ENCODE peak calls at places on chromosomes 7 and 10, in nine cellular contexts. C is body of pancreas, V is A549, P is spleen, L is Peyer's patch, D is IMR-90, E is ovary, B is GM12878, H is HCT116. J is an unnamed sample.

GRCh38 chr10:91479583-91479982 is 69.4 kb downstream of the HECTD2 start:
- DNase-seq in C (no peak), V (no peak), P (no peak), L (no peak), D (no peak), E (no peak), B (no peak), H (no peak), J (no peak)

GRCh38 chr7:134533288-134533771 is 6.0 kb downstream of the AKR1B10 start:
- DNase-seq in C (no peak), V (no peak), P (no peak), L (no peak), D (peak; percentile 21), E (no peak), B (no peak), H (no peak), J (peak; percentile 42)

GRCh38 chr10:126846959-126847358 is 58.3 kb upstream of the DOCK1 start:
- DNase-seq in C (no peak), V (no peak), P (no peak), L (no peak), D (no peak), E (no peak), B (no peak), H (no peak), J (no peak)

GRCh38 chr10:114663631-114664030 is 5.6 kb upstream of the ABLIM1 start:
- DNase-seq in C (peak; percentile 62), V (no peak), P (no peak), L (no peak), D (no peak), E (no peak), B (no peak), H (no peak), J (no peak)

GRCh38 chr10:18400911-18401260 is 250.5 kb downstream of the NSUN6 start:
- DNase-seq in C (peak; percentile 35), V (no peak), P (no peak), L (no peak), D (no peak), E (no peak), B (no peak), H (no peak), J (no peak)

GRCh38 chr10:18350340-18350739 is 210.1 kb downstream of the CACNB2 start:
- DNase-seq in C (no peak), V (no peak), P (no peak), L (no peak), D (no peak), E (no peak), B (no peak), H (no peak), J (no peak)

GRCh38 chr7:76069238-76069638 is 21.3 kb downstream of the MDH2 start:
- DNase-seq in C (peak; percentile 55), V (peak; percentile 84), P (no peak), L (peak; percentile 17), D (peak; percentile 97), E (no peak), B (no peak), H (peak; percentile 65), J (peak; percentile 91)

GRCh38 chr10:87618470-87619423 is 40.9 kb upstream of the PAPSS2 start:
- DNase-seq in C (peak; percentile 84), V (no peak), P (no peak), L (no peak), D (peak; percentile 9), E (no peak), B (no peak), H (no peak), J (no peak)

GRCh38 chr10:61973923-61974322 is 72.4 kb downstream of the ARID5B start:
- DNase-seq in C (no peak), V (no peak), P (no peak), L (no peak), D (no peak), E (no peak), B (no peak), H (no peak), J (no peak)

GRCh38 chr7:80047856-80048459 is 86.7 kb upstream of the GNAI1 start:
- DNase-seq in C (no peak), V (peak; percentile 10), P (no peak), L (no peak), D (peak; percentile 34), E (no peak), B (no peak), H (no peak), J (no peak)

GRCh38 chr7:56447864-56448693 is 331.9 kb upstream of the NUPR2 start:
- DNase-seq in C (no peak), V (no peak), P (no peak), L (no peak), D (no peak), E (peak; percentile 42), B (no peak), H (no peak), J (peak; percentile 97)

GRCh38 chr10:32982293-32982709 is 24.3 kb upstream of the ITGB1 start:
- DNase-seq in C (no peak), V (no peak), P (no peak), L (no peak), D (peak; percentile 95), E (no peak), B (no peak), H (no peak), J (no peak)

GRCh38 chr10:32980242-32980557 is 22.2 kb upstream of the ITGB1 start:
- DNase-seq in C (no peak), V (no peak), P (no peak), L (no peak), D (no peak), E (no peak), B (no peak), H (no peak), J (no peak)

GRCh38 chr10:32980558-32981468 is 22.8 kb upstream of the ITGB1 start:
- DNase-seq in C (peak; percentile 91), V (peak; percentile 72), P (peak; percentile 96), L (peak; percentile 84), D (peak; percentile 100), E (peak; percentile 81), B (no peak), H (peak; percentile 96), J (peak; percentile 88)

GRCh38 chr10:32982911-32983310 is 24.9 kb upstream of the ITGB1 start:
- DNase-seq in C (no peak), V (no peak), P (no peak), L (no peak), D (peak; percentile 55), E (no peak), B (no peak), H (no peak), J (no peak)

GRCh38 chr10:32981760-32982159 is 23.7 kb upstream of the ITGB1 start:
- DNase-seq in C (peak; percentile 62), V (no peak), P (peak; percentile 78), L (no peak), D (peak; percentile 68), E (peak; percentile 29), B (no peak), H (no peak), J (no peak)
- TF ChIP-seq POLR2A in C (peak; percentile 83), V (peak; percentile 60), P (no peak), L (peak; percentile 80), D (peak; percentile 54), E (no peak), B (no peak), H (no peak), J (no peak)

DNA sequence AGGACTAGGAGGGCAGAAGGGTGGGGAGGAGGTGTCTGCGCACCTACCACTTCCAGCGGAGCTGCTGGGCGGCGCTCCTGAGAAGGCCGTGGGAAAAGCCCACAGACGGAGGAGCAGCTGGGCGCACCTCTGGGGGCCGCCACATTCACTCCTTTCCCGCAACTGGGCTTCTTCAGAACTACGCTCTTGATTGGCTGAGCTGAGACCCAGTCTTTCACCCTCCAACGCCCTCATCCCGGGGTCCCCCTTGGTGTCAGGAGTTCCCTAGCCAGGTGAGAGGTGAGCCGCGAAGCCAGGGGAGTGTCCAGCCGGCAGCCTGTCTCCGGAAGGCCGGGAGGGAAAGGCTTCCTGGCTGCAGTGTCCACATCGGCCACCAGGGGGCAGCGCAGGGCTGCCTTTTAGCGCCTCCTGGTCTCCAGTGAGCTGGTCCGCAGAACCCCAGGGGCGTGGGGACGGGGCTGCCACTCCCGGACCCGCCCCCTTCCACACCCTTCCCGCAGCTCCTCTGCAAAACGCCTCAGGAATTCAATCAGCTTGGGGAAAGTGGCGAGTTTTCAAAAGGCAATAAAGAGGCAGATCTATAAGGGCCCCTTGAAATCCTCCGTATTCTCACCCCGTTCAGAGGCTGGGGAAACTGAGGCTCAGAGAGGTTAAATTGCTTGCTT is 98.8 kb downstream of the CHST15 start:
- DNase-seq in C (peak; percentile 85), V (peak; percentile 91), P (peak; percentile 97), L (peak; percentile 73), D (peak; percentile 63), E (peak; percentile 93), B (no peak), H (peak; percentile 74), J (peak; percentile 91)
- TF ChIP-seq CTCF in C (peak; percentile 98), V (peak; percentile 96), P (peak; percentile 99), L (peak; percentile 98), D (peak; percentile 89), E (peak; percentile 100), B (peak; percentile 94), H (no peak), J (peak; percentile 100)

DNA sequence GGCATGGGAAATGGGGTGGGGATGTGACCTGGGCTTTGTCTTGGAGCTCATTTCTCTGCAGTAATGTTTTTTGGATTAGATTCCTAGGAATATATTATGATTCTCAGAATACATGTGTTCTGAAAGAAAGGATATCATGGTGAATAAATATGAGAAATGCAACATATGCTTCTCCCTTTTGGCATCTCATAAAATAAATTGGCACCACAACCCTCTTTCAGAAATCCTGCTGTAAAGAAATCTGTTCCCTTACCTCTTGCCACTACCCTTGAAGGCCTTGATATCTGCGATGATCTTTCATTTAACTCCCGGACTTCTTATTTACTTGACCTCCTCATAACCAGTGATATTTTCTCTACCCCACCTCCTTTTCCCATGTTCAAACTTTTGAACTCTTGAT is 469.4 kb downstream of the ADRA2A start:
- DNase-seq in C (no peak), V (no peak), P (no peak), L (no peak), D (no peak), E (no peak), B (no peak), H (no peak), J (no peak)
- TF ChIP-seq POLR2A in C (no peak), V (no peak), P (no peak), L (no peak), D (no peak), E (no peak), B (no peak), H (no peak), J (no peak)

GRCh38 chr7:24573554-24574338 is 494 bp downstream of the PALS2 start:
- DNase-seq in C (peak; percentile 55), V (peak; percentile 31), P (peak; percentile 90), L (peak; percentile 44), D (peak; percentile 50), E (peak; percentile 50), B (no peak), H (no peak), J (peak; percentile 63)
- TF ChIP-seq CTCF in C (no peak), V (no peak), P (no peak), L (no peak), D (no peak), E (no peak), B (no peak), H (no peak), J (no peak)